ENCODE peak calls at places on chromosomes 12 and 14, in four cellular contexts. C is cardiac fibroblast, B is BJ, V is fibroblast of pulmonary artery. H is an unnamed sample.

GRCh38 chr14:99415496-99416281 is 65.0 kb downstream of the SETD3 start:
- DNase-seq in B (peak), V (peak), C (peak), H (peak)

GRCh38 chr12:99381992-99382391 is 265.6 kb upstream of the GARIN6 start:
- DNase-seq in V (no peak), B (no peak), C (no peak), H (no peak)

GRCh38 chr12:132044661-132045412 is 95.1 kb downstream of the EP400 start:
- DNase-seq in V (no peak), C (no peak), B (no peak), H (no peak)

GRCh38 chr12:99558113-99558512 is 89.4 kb upstream of the GARIN6 start:
- DNase-seq in B (no peak), C (no peak), V (no peak), H (no peak)

GRCh38 chr12:123905319-123905925 is 67.2 kb downstream of the CCDC92 start:
- DNase-seq in B (peak), C (peak), V (peak), H (peak)

GRCh38 chr12:34598352-34598827 is 576.1 kb downstream of the ALG10 start:
- DNase-seq in C (no peak), B (no peak), V (no peak), H (no peak)

GRCh38 chr14:73463411-73463810 is 5.1 kb upstream of the NUMB start:
- DNase-seq in C (peak), V (peak), B (peak), H (peak)

GRCh38 chr14:23441076-23441475 is 5.6 kb upstream of the MYH7 start:
- DNase-seq in C (peak), B (no peak), V (peak), H (no peak)

GRCh38 chr12:44317651-44318126 is 481.8 kb downstream of the TMEM117 start:
- DNase-seq in C (peak), V (peak), B (no peak), H (no peak)

GRCh38 chr12:61301817-61302216 is 958.4 kb upstream of the USP15 start:
- DNase-seq in V (no peak), C (no peak), B (no peak), H (no peak)
- TF ChIP-seq CTCF in V (no peak), C (no peak), B (no peak), H (no peak)

DNA sequence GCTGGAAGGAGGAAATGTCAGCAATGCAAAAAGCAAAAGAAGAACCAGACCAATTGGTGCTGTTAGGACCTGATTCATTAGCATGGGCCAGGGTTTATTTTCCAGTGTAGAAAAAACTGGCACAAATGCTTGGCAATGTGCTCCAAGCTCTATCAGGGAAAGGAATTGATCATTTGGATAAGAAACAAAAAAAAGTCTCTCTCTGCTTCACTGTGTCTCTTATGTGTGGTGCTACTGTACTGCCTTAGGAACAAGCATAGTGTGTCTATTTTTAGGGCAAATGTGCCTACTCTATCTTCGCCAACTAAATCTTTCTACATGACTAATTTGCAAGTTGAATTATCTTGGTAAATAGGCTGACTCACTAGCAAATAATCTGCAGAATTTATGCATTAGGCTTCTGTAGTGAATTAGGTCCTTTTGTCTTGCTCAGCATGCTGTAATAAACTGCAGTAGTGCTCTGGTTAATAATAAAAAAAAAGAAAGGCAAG is 236.7 kb downstream of the MDGA2 start:
- DNase-seq in C (no peak), B (no peak), V (peak), H (no peak)
- TF ChIP-seq CTCF in C (no peak), B (no peak), V (no peak), H (no peak)

GRCh38 chr12:49019120-49019430 is 499 bp upstream of the PRKAG1 start:
- DNase-seq in V (no peak), C (no peak), B (no peak), H (no peak)

GRCh38 chr12:49021292-49021915 is 2.8 kb upstream of the PRKAG1 start:
- DNase-seq in C (no peak), B (no peak), V (no peak), H (no peak)

GRCh38 chr12:49020441-49020840 is 1.9 kb upstream of the PRKAG1 start:
- DNase-seq in V (no peak), B (no peak), C (no peak), H (no peak)

GRCh38 chr12:49018282-49019119 is at the start of gene PRKAG1:
- DNase-seq in B (peak), C (peak), V (peak), H (peak)

GRCh38 chr12:49019435-49020317 is 1.1 kb upstream of the PRKAG1 start:
- DNase-seq in V (peak), C (peak), B (no peak), H (no peak)
- TF ChIP-seq CTCF in V (peak), C (peak), B (peak), H (peak)

GRCh38 chr14:22122227-22123187 is 448.9 kb upstream of the OR4E1 start:
- DNase-seq in C (no peak), V (no peak), B (no peak), H (no peak)
- TF ChIP-seq CTCF in C (no peak), V (no peak), B (no peak), H (no peak)

GRCh38 chr14:103616635-103617300 is 12.2 kb upstream of the KLC1 start:
- DNase-seq in V (no peak), B (no peak), C (no peak), H (no peak)

GRCh38 chr14:103607822-103608221 is 21.2 kb upstream of the KLC1 start:
- DNase-seq in C (no peak), V (no peak), B (no peak), H (no peak)

GRCh38 chr14:103611215-103611614 is 17.8 kb upstream of the KLC1 start:
- DNase-seq in C (no peak), B (no peak), V (no peak), H (no peak)

GRCh38 chr14:103618999-103619398 is 10.0 kb upstream of the KLC1 start:
- DNase-seq in V (no peak), B (no peak), C (peak), H (no peak)

DNA sequence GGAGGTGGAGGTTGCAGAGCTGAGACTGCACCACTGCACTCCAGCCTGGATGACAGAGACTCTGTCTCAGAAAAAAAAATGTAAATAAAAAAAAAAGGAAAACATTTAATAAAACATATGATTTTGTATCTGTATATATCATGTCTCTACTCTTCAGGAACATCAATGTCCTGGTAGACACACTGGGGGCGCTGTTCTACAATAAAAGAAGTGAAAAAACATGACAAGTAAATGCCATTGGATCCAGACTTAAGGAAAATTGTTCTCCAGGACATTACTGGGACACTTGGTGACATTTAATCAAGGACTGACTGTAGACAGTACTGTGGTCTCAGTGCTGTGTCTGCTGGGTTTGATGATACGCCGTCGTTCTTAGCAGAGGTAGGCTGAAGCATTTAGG is 15.5 kb upstream of the KLC1 start:
- DNase-seq in V (peak), B (no peak), C (no peak), H (no peak)
- TF ChIP-seq CTCF in V (peak), B (no peak), C (no peak), H (peak)

GRCh38 chr12:96070670-96071279 is 35.4 kb upstream of the LTA4H start:
- DNase-seq in V (peak), B (no peak), C (peak), H (no peak)
- TF ChIP-seq CTCF in V (peak), B (no peak), C (peak), H (no peak)

GRCh38 chr12:107134558-107134957 is 41.2 kb upstream of the CRY1 start:
- DNase-seq in C (peak), B (no peak), V (no peak), H (no peak)
- TF ChIP-seq CTCF in C (peak), B (no peak), V (peak), H (no peak)

H was measured in AG09319.